ENCODE peak calls at places on chromosome 20, in five cellular contexts. Q, C, M, R and O are unnamed samples.

GRCh38 chr20:36439040-36439730 is 102.1 kb upstream of the MYL9 start:
- DNase-seq in Q (peak; percentile 64), C (peak; percentile 46), M (peak; percentile 87), R (peak; percentile 70), O (peak; percentile 52)

GRCh38 chr20:32520927-32521203 is 64.3 kb downstream of the NOL4L start:
- DNase-seq in Q (no peak), C (no peak), M (no peak), R (no peak), O (no peak)

GRCh38 chr20:35773154-35773751 is 1.4 kb downstream of the PHF20 start:
- DNase-seq in Q (peak; percentile 74), C (peak; percentile 29), M (peak; percentile 67), R (peak; percentile 70), O (peak; percentile 12)

GRCh38 chr20:21272279-21272678 is 30.9 kb upstream of the XRN2 start:
- DNase-seq in Q (peak; percentile 51), C (no peak), M (no peak), R (no peak), O (no peak)

GRCh38 chr20:235891-236290 is 8.8 kb downstream of the DEFB129 start:
- DNase-seq in Q (no peak), C (no peak), M (no peak), R (peak; percentile 36), O (no peak)

GRCh38 chr20:48831702-48832422 is 4.1 kb upstream of the PREX1 start:
- DNase-seq in Q (no peak), C (no peak), M (peak; percentile 34), R (no peak), O (no peak)

GRCh38 chr20:12728782-12729181 is 280.0 kb upstream of the SPTLC3 start:
- DNase-seq in Q (no peak), C (no peak), M (no peak), R (no peak), O (no peak)

GRCh38 chr20:13891575-13891974 is 98.8 kb downstream of the SEL1L2 start:
- DNase-seq in Q (no peak), C (no peak), M (no peak), R (no peak), O (no peak)

GRCh38 chr20:62938105-62938888 is at the start of gene GID8:
- DNase-seq in Q (peak; percentile 65), C (no peak), M (peak; percentile 60), R (peak; percentile 71), O (peak; percentile 38)

GRCh38 chr20:51456511-51457280 is 85.8 kb downstream of the NFATC2 start:
- DNase-seq in Q (no peak), C (peak; percentile 95), M (peak; percentile 82), R (peak; percentile 63), O (no peak)

GRCh38 chr20:7828437-7828836 is 111.8 kb downstream of the HAO1 start:
- DNase-seq in Q (no peak), C (no peak), M (no peak), R (no peak), O (no peak)

GRCh38 chr20:54173653-54174451 is at the start of gene CYP24A1:
- DNase-seq in Q (no peak), C (no peak), M (peak; percentile 40), R (peak; percentile 61), O (no peak)